ENCODE peak calls at places on chromosomes 2 and 18, in nine cellular contexts. One of them, this sample, is unnamed.

GRCh38 chr2:206274434-206275273 is at the start of gene ZDBF2:
- DNase-seq in HFFc6: peak
- DNase-seq in activated T-cell treated with anti-CD3 and anti-CD28 coated beads, Interleukin-2, amount 50 U/mL, for 4 hours: peak
- DNase-seq in NCI-H524 treated with DMSO at 0.1 percent for 48 hours: no peak
- DNase-seq in GM03348: peak
- DNase-seq in cerebellum: peak
- DNase-seq in lung: no peak
- DNase-seq in A549: peak
- DNase-seq in OCI-LY7: peak
- DNase-seq in this sample: peak

GRCh38 chr2:7471185-7471584 is 554.0 kb downstream of the RNF144A start:
- DNase-seq in HFFc6: no peak
- DNase-seq in activated T-cell treated with anti-CD3 and anti-CD28 coated beads, Interleukin-2, amount 50 U/mL, for 4 hours: no peak
- DNase-seq in NCI-H524 treated with DMSO at 0.1 percent for 48 hours: no peak
- DNase-seq in GM03348: no peak
- DNase-seq in cerebellum: no peak
- DNase-seq in lung: no peak
- DNase-seq in A549: no peak
- DNase-seq in OCI-LY7: no peak
- DNase-seq in this sample: no peak

GRCh38 chr2:172119089-172119488 is 16.4 kb upstream of the DLX2 start:
- DNase-seq in HFFc6: peak
- DNase-seq in activated T-cell treated with anti-CD3 and anti-CD28 coated beads, Interleukin-2, amount 50 U/mL, for 4 hours: no peak
- DNase-seq in NCI-H524 treated with DMSO at 0.1 percent for 48 hours: no peak
- DNase-seq in GM03348: peak
- DNase-seq in cerebellum: no peak
- DNase-seq in lung: no peak
- DNase-seq in A549: no peak
- DNase-seq in OCI-LY7: no peak
- DNase-seq in this sample: peak

GRCh38 chr2:54964271-54964670 is 86.0 kb downstream of the RTN4 start:
- DNase-seq in HFFc6: peak
- DNase-seq in activated T-cell treated with anti-CD3 and anti-CD28 coated beads, Interleukin-2, amount 50 U/mL, for 4 hours: no peak
- DNase-seq in NCI-H524 treated with DMSO at 0.1 percent for 48 hours: no peak
- DNase-seq in GM03348: no peak
- DNase-seq in cerebellum: no peak
- DNase-seq in lung: no peak
- DNase-seq in A549: no peak
- DNase-seq in OCI-LY7: no peak
- DNase-seq in this sample: no peak

GRCh38 chr2:151269798-151270568 is 8.3 kb upstream of the RBM43 start:
- DNase-seq in HFFc6: no peak
- DNase-seq in activated T-cell treated with anti-CD3 and anti-CD28 coated beads, Interleukin-2, amount 50 U/mL, for 4 hours: no peak
- DNase-seq in NCI-H524 treated with DMSO at 0.1 percent for 48 hours: no peak
- DNase-seq in GM03348: no peak
- DNase-seq in cerebellum: no peak
- DNase-seq in lung: no peak
- DNase-seq in A549: no peak
- DNase-seq in OCI-LY7: no peak
- DNase-seq in this sample: peak

GRCh38 chr2:159034728-159035127 is 66.3 kb downstream of the TANC1 start:
- DNase-seq in HFFc6: no peak
- DNase-seq in activated T-cell treated with anti-CD3 and anti-CD28 coated beads, Interleukin-2, amount 50 U/mL, for 4 hours: no peak
- DNase-seq in NCI-H524 treated with DMSO at 0.1 percent for 48 hours: no peak
- DNase-seq in GM03348: no peak
- DNase-seq in cerebellum: no peak
- DNase-seq in lung: no peak
- DNase-seq in A549: no peak
- DNase-seq in OCI-LY7: no peak
- DNase-seq in this sample: no peak

GRCh38 chr2:79529636-79530035 is 16.8 kb downstream of the CTNNA2 start:
- DNase-seq in HFFc6: no peak
- DNase-seq in activated T-cell treated with anti-CD3 and anti-CD28 coated beads, Interleukin-2, amount 50 U/mL, for 4 hours: no peak
- DNase-seq in NCI-H524 treated with DMSO at 0.1 percent for 48 hours: no peak
- DNase-seq in GM03348: no peak
- DNase-seq in cerebellum: no peak
- DNase-seq in lung: no peak
- DNase-seq in A549: no peak
- DNase-seq in OCI-LY7: no peak
- DNase-seq in this sample: no peak

GRCh38 chr2:21812766-21813165 is 689.0 kb downstream of the TDRD15 start:
- DNase-seq in HFFc6: no peak
- DNase-seq in activated T-cell treated with anti-CD3 and anti-CD28 coated beads, Interleukin-2, amount 50 U/mL, for 4 hours: no peak
- DNase-seq in NCI-H524 treated with DMSO at 0.1 percent for 48 hours: no peak
- DNase-seq in GM03348: no peak
- DNase-seq in cerebellum: no peak
- DNase-seq in lung: no peak
- DNase-seq in A549: no peak
- DNase-seq in OCI-LY7: no peak
- DNase-seq in this sample: peak

GRCh38 chr2:64899081-64899865 is 89.9 kb upstream of the SLC1A4 start:
- DNase-seq in HFFc6: no peak
- DNase-seq in activated T-cell treated with anti-CD3 and anti-CD28 coated beads, Interleukin-2, amount 50 U/mL, for 4 hours: no peak
- DNase-seq in NCI-H524 treated with DMSO at 0.1 percent for 48 hours: no peak
- DNase-seq in GM03348: no peak
- DNase-seq in cerebellum: no peak
- DNase-seq in lung: no peak
- DNase-seq in A549: no peak
- DNase-seq in OCI-LY7: no peak
- DNase-seq in this sample: no peak

GRCh38 chr18:316391-316790 is 48.5 kb upstream of the THOC1 start:
- DNase-seq in HFFc6: no peak
- DNase-seq in activated T-cell treated with anti-CD3 and anti-CD28 coated beads, Interleukin-2, amount 50 U/mL, for 4 hours: no peak
- DNase-seq in NCI-H524 treated with DMSO at 0.1 percent for 48 hours: no peak
- DNase-seq in GM03348: no peak
- DNase-seq in cerebellum: no peak
- DNase-seq in lung: no peak
- DNase-seq in A549: no peak
- DNase-seq in OCI-LY7: no peak
- DNase-seq in this sample: no peak

GRCh38 chr18:59395226-59396175 is 36.4 kb upstream of the LMAN1 start:
- DNase-seq in HFFc6: no peak
- DNase-seq in activated T-cell treated with anti-CD3 and anti-CD28 coated beads, Interleukin-2, amount 50 U/mL, for 4 hours: no peak
- DNase-seq in NCI-H524 treated with DMSO at 0.1 percent for 48 hours: no peak
- DNase-seq in GM03348: no peak
- DNase-seq in cerebellum: no peak
- DNase-seq in lung: no peak
- DNase-seq in A549: no peak
- DNase-seq in OCI-LY7: no peak
- DNase-seq in this sample: no peak

GRCh38 chr18:22871809-22872525 is 61.2 kb upstream of the RBBP8 start:
- DNase-seq in HFFc6: no peak
- DNase-seq in activated T-cell treated with anti-CD3 and anti-CD28 coated beads, Interleukin-2, amount 50 U/mL, for 4 hours: no peak
- DNase-seq in NCI-H524 treated with DMSO at 0.1 percent for 48 hours: no peak
- DNase-seq in GM03348: no peak
- DNase-seq in cerebellum: no peak
- DNase-seq in lung: no peak
- DNase-seq in A549: no peak
- DNase-seq in OCI-LY7: no peak
- DNase-seq in this sample: peak

GRCh38 chr2:106596844-106597243 is 109.7 kb downstream of the CD8B2 start:
- DNase-seq in HFFc6: no peak
- DNase-seq in activated T-cell treated with anti-CD3 and anti-CD28 coated beads, Interleukin-2, amount 50 U/mL, for 4 hours: no peak
- DNase-seq in NCI-H524 treated with DMSO at 0.1 percent for 48 hours: no peak
- DNase-seq in GM03348: no peak
- DNase-seq in cerebellum: no peak
- DNase-seq in lung: no peak
- DNase-seq in A549: peak
- DNase-seq in OCI-LY7: peak
- DNase-seq in this sample: peak

GRCh38 chr2:172102159-172102857 is 392 bp downstream of the DLX2 start:
- DNase-seq in HFFc6: peak
- DNase-seq in activated T-cell treated with anti-CD3 and anti-CD28 coated beads, Interleukin-2, amount 50 U/mL, for 4 hours: no peak
- DNase-seq in NCI-H524 treated with DMSO at 0.1 percent for 48 hours: no peak
- DNase-seq in GM03348: peak
- DNase-seq in cerebellum: no peak
- DNase-seq in lung: no peak
- DNase-seq in A549: peak
- DNase-seq in OCI-LY7: no peak
- DNase-seq in this sample: no peak

GRCh38 chr2:134518101-134518500 is 200.7 kb downstream of the TMEM163 start:
- DNase-seq in HFFc6: no peak
- DNase-seq in activated T-cell treated with anti-CD3 and anti-CD28 coated beads, Interleukin-2, amount 50 U/mL, for 4 hours: no peak
- DNase-seq in NCI-H524 treated with DMSO at 0.1 percent for 48 hours: no peak
- DNase-seq in GM03348: no peak
- DNase-seq in cerebellum: no peak
- DNase-seq in lung: no peak
- DNase-seq in A549: no peak
- DNase-seq in OCI-LY7: no peak
- DNase-seq in this sample: no peak

GRCh38 chr2:201909961-201910361 is 103.6 kb downstream of the CDK15 start:
- DNase-seq in HFFc6: peak
- DNase-seq in activated T-cell treated with anti-CD3 and anti-CD28 coated beads, Interleukin-2, amount 50 U/mL, for 4 hours: no peak
- DNase-seq in NCI-H524 treated with DMSO at 0.1 percent for 48 hours: no peak
- DNase-seq in GM03348: peak
- DNase-seq in cerebellum: no peak
- DNase-seq in lung: no peak
- DNase-seq in A549: no peak
- DNase-seq in OCI-LY7: peak
- DNase-seq in this sample: no peak

GRCh38 chr2:169260246-169260645 is 102.1 kb downstream of the LRP2 start:
- DNase-seq in HFFc6: no peak
- DNase-seq in activated T-cell treated with anti-CD3 and anti-CD28 coated beads, Interleukin-2, amount 50 U/mL, for 4 hours: no peak
- DNase-seq in NCI-H524 treated with DMSO at 0.1 percent for 48 hours: no peak
- DNase-seq in GM03348: no peak
- DNase-seq in cerebellum: no peak
- DNase-seq in lung: no peak
- DNase-seq in A549: no peak
- DNase-seq in OCI-LY7: no peak
- DNase-seq in this sample: peak

GRCh38 chr2:112181571-112182290 is 43.5 kb downstream of the FBLN7 start:
- DNase-seq in HFFc6: no peak
- DNase-seq in activated T-cell treated with anti-CD3 and anti-CD28 coated beads, Interleukin-2, amount 50 U/mL, for 4 hours: peak
- DNase-seq in NCI-H524 treated with DMSO at 0.1 percent for 48 hours: no peak
- DNase-seq in GM03348: no peak
- DNase-seq in cerebellum: no peak
- DNase-seq in lung: no peak
- DNase-seq in A549: no peak
- DNase-seq in OCI-LY7: no peak
- DNase-seq in this sample: peak

GRCh38 chr2:53087282-53087882 is 680.2 kb upstream of the CHAC2 start:
- DNase-seq in HFFc6: peak
- DNase-seq in activated T-cell treated with anti-CD3 and anti-CD28 coated beads, Interleukin-2, amount 50 U/mL, for 4 hours: no peak
- DNase-seq in NCI-H524 treated with DMSO at 0.1 percent for 48 hours: no peak
- DNase-seq in GM03348: peak
- DNase-seq in cerebellum: no peak
- DNase-seq in lung: no peak
- DNase-seq in A549: no peak
- DNase-seq in OCI-LY7: no peak
- DNase-seq in this sample: no peak

GRCh38 chr2:9163306-9164111 is 43.1 kb upstream of the ASAP2 start:
- DNase-seq in HFFc6: peak
- DNase-seq in activated T-cell treated with anti-CD3 and anti-CD28 coated beads, Interleukin-2, amount 50 U/mL, for 4 hours: no peak
- DNase-seq in NCI-H524 treated with DMSO at 0.1 percent for 48 hours: no peak
- DNase-seq in GM03348: peak
- DNase-seq in cerebellum: no peak
- DNase-seq in lung: no peak
- DNase-seq in A549: no peak
- DNase-seq in OCI-LY7: no peak
- DNase-seq in this sample: no peak

GRCh38 chr2:63950414-63950813 is 68.8 kb downstream of the VPS54 start:
- DNase-seq in HFFc6: no peak
- DNase-seq in activated T-cell treated with anti-CD3 and anti-CD28 coated beads, Interleukin-2, amount 50 U/mL, for 4 hours: no peak
- DNase-seq in NCI-H524 treated with DMSO at 0.1 percent for 48 hours: no peak
- DNase-seq in GM03348: no peak
- DNase-seq in cerebellum: no peak
- DNase-seq in lung: no peak
- DNase-seq in A549: no peak
- DNase-seq in OCI-LY7: no peak
- DNase-seq in this sample: peak

GRCh38 chr18:9827856-9828793 is 57.6 kb upstream of the TXNDC2 start:
- DNase-seq in HFFc6: peak
- DNase-seq in activated T-cell treated with anti-CD3 and anti-CD28 coated beads, Interleukin-2, amount 50 U/mL, for 4 hours: no peak
- DNase-seq in NCI-H524 treated with DMSO at 0.1 percent for 48 hours: no peak
- DNase-seq in GM03348: peak
- DNase-seq in cerebellum: no peak
- DNase-seq in lung: peak
- DNase-seq in A549: peak
- DNase-seq in OCI-LY7: no peak
- DNase-seq in this sample: no peak

GRCh38 chr2:9637330-9637729 is 6.5 kb upstream of the YWHAQ start:
- DNase-seq in HFFc6: peak
- DNase-seq in activated T-cell treated with anti-CD3 and anti-CD28 coated beads, Interleukin-2, amount 50 U/mL, for 4 hours: no peak
- DNase-seq in NCI-H524 treated with DMSO at 0.1 percent for 48 hours: no peak
- DNase-seq in GM03348: peak
- DNase-seq in cerebellum: no peak
- DNase-seq in lung: no peak
- DNase-seq in A549: no peak
- DNase-seq in OCI-LY7: no peak
- DNase-seq in this sample: peak

GRCh38 chr2:169693344-169693743 is 861 bp downstream of the CFAP210 start:
- DNase-seq in HFFc6: no peak
- DNase-seq in activated T-cell treated with anti-CD3 and anti-CD28 coated beads, Interleukin-2, amount 50 U/mL, for 4 hours: no peak
- DNase-seq in NCI-H524 treated with DMSO at 0.1 percent for 48 hours: no peak
- DNase-seq in GM03348: no peak
- DNase-seq in cerebellum: no peak
- DNase-seq in lung: no peak
- DNase-seq in A549: no peak
- DNase-seq in OCI-LY7: peak
- DNase-seq in this sample: peak

GRCh38 chr2:28610583-28611201 is 114.8 kb downstream of the PLB1 start:
- DNase-seq in HFFc6: peak
- DNase-seq in activated T-cell treated with anti-CD3 and anti-CD28 coated beads, Interleukin-2, amount 50 U/mL, for 4 hours: peak
- DNase-seq in NCI-H524 treated with DMSO at 0.1 percent for 48 hours: no peak
- DNase-seq in GM03348: peak
- DNase-seq in cerebellum: no peak
- DNase-seq in lung: no peak
- DNase-seq in A549: peak
- DNase-seq in OCI-LY7: no peak
- DNase-seq in this sample: peak

GRCh38 chr2:105183555-105184323 is 57.8 kb upstream of the GPR45 start:
- DNase-seq in HFFc6: no peak
- DNase-seq in activated T-cell treated with anti-CD3 and anti-CD28 coated beads, Interleukin-2, amount 50 U/mL, for 4 hours: no peak
- DNase-seq in NCI-H524 treated with DMSO at 0.1 percent for 48 hours: no peak
- DNase-seq in GM03348: no peak
- DNase-seq in cerebellum: no peak
- DNase-seq in lung: no peak
- DNase-seq in A549: no peak
- DNase-seq in OCI-LY7: no peak
- DNase-seq in this sample: no peak

GRCh38 chr2:66433945-66434678 is 813 bp upstream of the MEIS1 start:
- DNase-seq in HFFc6: peak
- DNase-seq in activated T-cell treated with anti-CD3 and anti-CD28 coated beads, Interleukin-2, amount 50 U/mL, for 4 hours: no peak
- DNase-seq in NCI-H524 treated with DMSO at 0.1 percent for 48 hours: no peak
- DNase-seq in GM03348: peak
- DNase-seq in cerebellum: no peak
- DNase-seq in lung: no peak
- DNase-seq in A549: peak
- DNase-seq in OCI-LY7: peak
- DNase-seq in this sample: peak

GRCh38 chr18:30086351-30086750 is 956.2 kb downstream of the DSC3 start:
- DNase-seq in HFFc6: no peak
- DNase-seq in activated T-cell treated with anti-CD3 and anti-CD28 coated beads, Interleukin-2, amount 50 U/mL, for 4 hours: no peak
- DNase-seq in NCI-H524 treated with DMSO at 0.1 percent for 48 hours: no peak
- DNase-seq in GM03348: no peak
- DNase-seq in cerebellum: no peak
- DNase-seq in lung: no peak
- DNase-seq in A549: no peak
- DNase-seq in OCI-LY7: no peak
- DNase-seq in this sample: peak

GRCh38 chr2:54479422-54479821 is 23.3 kb downstream of the SPTBN1 start:
- DNase-seq in HFFc6: no peak
- DNase-seq in activated T-cell treated with anti-CD3 and anti-CD28 coated beads, Interleukin-2, amount 50 U/mL, for 4 hours: no peak
- DNase-seq in NCI-H524 treated with DMSO at 0.1 percent for 48 hours: no peak
- DNase-seq in GM03348: no peak
- DNase-seq in cerebellum: no peak
- DNase-seq in lung: no peak
- DNase-seq in A549: no peak
- DNase-seq in OCI-LY7: no peak
- DNase-seq in this sample: no peak

GRCh38 chr2:112182581-112183034 is 44.4 kb downstream of the FBLN7 start:
- DNase-seq in HFFc6: no peak
- DNase-seq in activated T-cell treated with anti-CD3 and anti-CD28 coated beads, Interleukin-2, amount 50 U/mL, for 4 hours: peak
- DNase-seq in NCI-H524 treated with DMSO at 0.1 percent for 48 hours: peak
- DNase-seq in GM03348: no peak
- DNase-seq in cerebellum: no peak
- DNase-seq in lung: no peak
- DNase-seq in A549: no peak
- DNase-seq in OCI-LY7: no peak
- DNase-seq in this sample: no peak

GRCh38 chr2:161599842-161600241 is 24.4 kb upstream of the SLC4A10 start:
- DNase-seq in HFFc6: no peak
- DNase-seq in activated T-cell treated with anti-CD3 and anti-CD28 coated beads, Interleukin-2, amount 50 U/mL, for 4 hours: no peak
- DNase-seq in NCI-H524 treated with DMSO at 0.1 percent for 48 hours: no peak
- DNase-seq in GM03348: no peak
- DNase-seq in cerebellum: no peak
- DNase-seq in lung: no peak
- DNase-seq in A549: no peak
- DNase-seq in OCI-LY7: no peak
- DNase-seq in this sample: no peak